ENCODE peak calls at places on chromosomes 13 and 19, in four cellular contexts. Y, N, J and R are unnamed samples.

GRCh38 chr13:113413898-113414282 is 39.4 kb downstream of the ADPRHL1 start:
- DNase-seq in N (no peak), J (no peak), Y (no peak), R (peak; percentile 58)

GRCh38 chr19:52138614-52139290 is 986 bp downstream of the ZNF616 start:
- DNase-seq in J (no peak), N (no peak), Y (peak; percentile 49), R (peak; percentile 70)

GRCh38 chr13:27926644-27927434 is 7.0 kb downstream of the PDX1 start:
- DNase-seq in Y (no peak), N (no peak), J (no peak), R (no peak)

GRCh38 chr13:113862766-113863510 is 938 bp downstream of the GAS6 start:
- DNase-seq in Y (peak; percentile 59), J (peak; percentile 30), N (peak; percentile 32), R (no peak)

GRCh38 chr13:40672310-40673060 is 6.0 kb upstream of the FOXO1 start:
- DNase-seq in Y (peak; percentile 84), N (peak; percentile 43), J (peak; percentile 90), R (no peak)

GRCh38 chr19:12974301-12975220 is 5.2 kb downstream of the DAND5 start:
- DNase-seq in Y (peak; percentile 67), N (no peak), J (no peak), R (no peak)

GRCh38 chr19:50921391-50922315 is 10.5 kb upstream of the KLK4 start:
- DNase-seq in J (no peak), Y (no peak), N (no peak), R (no peak)

GRCh38 chr19:40279761-40280607 is 5.2 kb downstream of the AKT2 start:
- DNase-seq in Y (no peak), N (no peak), J (no peak), R (peak; percentile 23)

GRCh38 chr19:50003810-50004419 is 21.3 kb downstream of the VRK3 start:
- DNase-seq in J (peak; percentile 66), Y (peak; percentile 80), N (peak; percentile 93), R (peak; percentile 91)

GRCh38 chr13:97255515-97255999 is 33.4 kb downstream of the MBNL2 start:
- DNase-seq in N (no peak), J (no peak), Y (no peak), R (no peak)

GRCh38 chr13:110936519-110936918 is 21.6 kb upstream of the ANKRD10 start:
- DNase-seq in J (no peak), N (no peak), Y (no peak), R (no peak)

GRCh38 chr19:48685583-48685982 is 10.2 kb upstream of the FUT2 start:
- DNase-seq in N (no peak), Y (no peak), J (no peak), R (no peak)

GRCh38 chr13:95920485-95920884 is 132.7 kb downstream of the UGGT2 start:
- DNase-seq in J (no peak), Y (no peak), N (no peak), R (no peak)

GRCh38 chr13:44967656-44968451 is 21.4 kb downstream of the NUFIP1 start:
- DNase-seq in J (peak; percentile 57), Y (no peak), N (no peak), R (no peak)

GRCh38 chr19:46970815-46971214 is 48.8 kb upstream of the NPAS1 start:
- DNase-seq in N (no peak), J (no peak), Y (no peak), R (no peak)

GRCh38 chr13:20923272-20923671 is 20.7 kb upstream of the XPO4 start:
- DNase-seq in N (no peak), J (no peak), Y (no peak), R (no peak)

GRCh38 chr19:43265664-43266025 is 3.7 kb downstream of the PSG9 start:
- DNase-seq in J (no peak), Y (no peak), N (no peak), R (no peak)

GRCh38 chr13:100176781-100177389 is 88.0 kb downstream of the PCCA start:
- DNase-seq in Y (no peak), J (peak; percentile 18), N (no peak), R (no peak)

GRCh38 chr19:9865732-9866627 is 30.9 kb downstream of the PIN1 start:
- DNase-seq in Y (no peak), N (no peak), J (no peak), R (no peak)

GRCh38 chr13:20475927-20476691 is 49.5 kb downstream of the CRYL1 start:
- DNase-seq in Y (no peak), N (no peak), J (no peak), R (peak; percentile 39)

GRCh38 chr13:61294467-61295186 is 121.0 kb downstream of the PCDH20 start:
- DNase-seq in J (no peak), Y (no peak), N (no peak), R (no peak)

GRCh38 chr19:35977446-35978222 is 17.4 kb upstream of the SDHAF1 start:
- DNase-seq in N (peak; percentile 66), Y (peak; percentile 63), J (no peak), R (peak; percentile 65)

GRCh38 chr13:113075711-113076110 is 29.9 kb upstream of the F7 start:
- DNase-seq in J (no peak), N (no peak), Y (no peak), R (no peak)

GRCh38 chr13:98998831-98999634 is 21.2 kb upstream of the DOCK9 start:
- DNase-seq in J (no peak), Y (no peak), N (no peak), R (no peak)

GRCh38 chr13:108534728-108535127 is 94.7 kb upstream of the MYO16 start:
- DNase-seq in Y (no peak), N (no peak), J (no peak), R (no peak)
- TF ChIP-seq CTCF in Y (no peak), N (no peak), J (no peak), R (no peak)

GRCh38 chr13:83150616-83151307 is 731.5 kb downstream of the SLITRK1 start:
- DNase-seq in Y (no peak), J (no peak), N (no peak), R (no peak)

GRCh38 chr13:83153833-83154232 is 728.4 kb downstream of the SLITRK1 start:
- DNase-seq in Y (no peak), N (no peak), J (no peak), R (no peak)

DNA sequence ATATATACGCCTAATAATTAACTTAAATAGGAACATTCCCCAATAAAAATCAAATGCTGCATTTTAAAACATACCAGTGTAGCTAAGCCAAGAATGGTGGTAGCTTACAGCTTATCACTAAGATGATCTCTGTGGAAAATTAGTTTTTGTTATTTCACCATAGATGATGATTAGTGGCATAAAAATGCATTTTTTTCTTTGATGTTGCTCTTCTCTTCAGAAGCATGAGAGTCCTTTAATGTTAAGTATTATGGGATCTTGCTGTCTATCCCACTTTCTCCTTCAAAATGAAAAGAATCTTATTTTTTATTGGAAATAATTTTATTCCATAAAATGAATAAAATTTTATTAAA is 731.0 kb downstream of the SLITRK1 start:
- DNase-seq in J (no peak), N (no peak), Y (no peak), R (no peak)
- TF ChIP-seq MAX in J (no peak), N (no peak), Y (no peak), R (no peak)

GRCh38 chr19:34960103-34960805 is 3.8 kb downstream of the ZNF792 start:
- DNase-seq in J (no peak), Y (no peak), N (no peak), R (no peak)

GRCh38 chr19:34962281-34962944 is 1.6 kb downstream of the ZNF792 start:
- DNase-seq in N (no peak), J (peak; percentile 95), Y (peak; percentile 83), R (peak; percentile 72)

GRCh38 chr19:34960940-34961679 is 2.9 kb downstream of the ZNF792 start:
- DNase-seq in Y (no peak), N (no peak), J (no peak), R (no peak)

GRCh38 chr19:34962945-34963530 is 991 bp downstream of the ZNF792 start:
- DNase-seq in J (peak; percentile 67), Y (peak; percentile 26), N (no peak), R (no peak)

DNA sequence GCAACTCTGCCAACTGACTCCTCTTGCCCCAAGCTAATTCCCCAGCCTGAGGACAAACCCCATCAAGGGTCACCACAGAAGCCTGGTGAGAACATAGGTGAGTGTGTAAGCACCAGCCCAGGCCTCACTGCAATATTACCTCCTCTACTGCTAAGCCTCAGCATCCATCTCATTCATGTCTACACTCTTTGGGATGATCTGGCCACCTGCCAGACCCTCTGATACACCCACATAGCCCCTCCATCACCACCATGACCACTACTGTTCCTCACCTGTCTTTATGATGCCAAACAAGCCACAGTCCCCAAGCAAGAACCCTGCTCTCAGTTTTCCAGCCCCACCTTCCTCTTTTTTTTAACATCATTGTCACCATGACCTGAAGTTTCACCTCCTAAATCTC is 2.3 kb downstream of the ZNF792 start:
- DNase-seq in J (no peak), Y (no peak), N (no peak), R (no peak)
- H3K4me3 ChIP-seq in J (peak overlapping the region; percentile 85), Y (peak overlapping the region; percentile 81), N (no peak overlapping the region), R (peak overlapping the region; percentile 4)

GRCh38 chr13:24997367-24997967 is 98.5 kb upstream of the PABPC3 start:
- DNase-seq in J (peak; percentile 29), N (peak; percentile 11), Y (peak; percentile 12), R (peak; percentile 44)

GRCh38 chr13:24998433-24998832 is 97.5 kb upstream of the PABPC3 start:
- DNase-seq in J (no peak), N (no peak), Y (no peak), R (no peak)

DNA sequence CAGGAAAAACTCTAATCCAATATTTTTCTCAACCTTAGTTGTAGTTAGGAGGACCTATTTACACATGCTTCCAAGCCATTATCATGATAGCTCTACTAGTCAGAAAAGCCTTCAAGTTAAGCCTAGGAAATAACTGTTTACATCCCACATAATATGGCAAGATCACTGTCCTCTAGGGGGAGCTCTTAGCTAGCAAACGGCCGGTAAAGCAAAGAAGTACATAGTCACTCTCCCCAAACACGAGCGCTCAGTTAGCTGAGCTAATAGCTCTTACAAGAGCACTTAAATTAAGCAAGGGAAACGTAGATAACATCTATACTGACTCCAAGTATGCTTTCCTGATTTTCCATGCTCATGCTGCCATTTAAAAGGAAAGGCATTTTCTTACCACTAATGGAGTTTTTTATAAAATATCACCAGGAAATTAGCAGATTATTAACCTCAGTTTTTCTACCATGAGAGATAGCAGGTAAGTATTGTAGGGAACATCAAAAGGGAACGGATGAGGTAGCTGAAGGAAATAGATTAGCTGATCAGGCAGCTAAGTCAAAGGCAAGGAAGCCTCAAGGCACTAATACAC is 100.6 kb upstream of the PABPC3 start:
- DNase-seq in J (peak; percentile 68), N (peak; percentile 56), Y (peak; percentile 66), R (peak; percentile 88)
- TF ChIP-seq CTCF in J (peak; percentile 65), N (peak; percentile 66), Y (peak; percentile 74), R (peak; percentile 85)